ENCODE peak calls at places on chromosomes 13 and 19, in seven cellular contexts. B, D, I, M, F, W and X are unnamed samples.
A peak's percentile ranks its signal among the peaks of the same experiment; 100 is the strongest.

GRCh38 chr13:101230271-101230890 is 185.9 kb downstream of the NALCN start:
- DNase-seq in B (no peak), D (no peak), I (no peak), M (no peak), F (no peak), W (no peak), X (no peak)

GRCh38 chr19:41958367-41959055 is 610 bp downstream of the RABAC1 start:
- DNase-seq in B (peak; percentile 53), D (peak; percentile 85), I (peak; percentile 94), M (peak; percentile 97), F (peak; percentile 71), W (peak; percentile 97), X (peak; percentile 94)

GRCh38 chr19:5503598-5503997 is 48.4 kb downstream of the ZNRF4 start:
- DNase-seq in B (no peak), D (no peak), I (no peak), M (no peak), F (no peak), W (no peak), X (no peak)

GRCh38 chr19:35224681-35225604 is 3.6 kb downstream of the FAM187B start:
- DNase-seq in B (no peak), D (no peak), I (no peak), M (no peak), F (no peak), W (peak; percentile 79), X (no peak)

GRCh38 chr13:94325148-94325528 is 154.3 kb downstream of the DCT start:
- DNase-seq in B (no peak), D (no peak), I (no peak), M (no peak), F (no peak), W (no peak), X (no peak)

GRCh38 chr13:47413112-47413511 is 516.3 kb upstream of the HTR2A start:
- DNase-seq in B (peak; percentile 18), D (no peak), I (no peak), M (no peak), F (no peak), W (no peak), X (no peak)

GRCh38 chr19:4064551-4065260 is 2.0 kb downstream of the ZBTB7A start:
- DNase-seq in B (no peak), D (peak; percentile 62), I (peak; percentile 65), M (no peak), F (peak; percentile 43), W (peak; percentile 61), X (peak; percentile 60)

GRCh38 chr13:106118996-106119395 is 416.5 kb downstream of the EFNB2 start:
- DNase-seq in B (no peak), D (no peak), I (no peak), M (no peak), F (no peak), W (no peak), X (no peak)

GRCh38 chr19:10228925-10229324 is 2.2 kb downstream of the S1PR2 start:
- DNase-seq in B (peak; percentile 60), D (peak; percentile 61), I (peak; percentile 67), M (peak; percentile 59), F (peak; percentile 77), W (peak; percentile 51), X (peak; percentile 34)

GRCh38 chr13:93248627-93249047 is 22.0 kb downstream of the GPC6 start:
- DNase-seq in B (peak; percentile 47), D (peak; percentile 92), I (peak; percentile 73), M (no peak), F (peak; percentile 76), W (no peak), X (peak; percentile 74)

GRCh38 chr19:16293133-16294085 is 31.2 kb upstream of the KLF2 start:
- DNase-seq in B (peak; percentile 100), D (no peak), I (no peak), M (peak; percentile 71), F (peak; percentile 99), W (peak; percentile 68), X (no peak)

GRCh38 chr19:48203227-48203793 is 32.8 kb downstream of the ZSWIM9 start:
- DNase-seq in B (no peak), D (no peak), I (no peak), M (no peak), F (no peak), W (no peak), X (no peak)

GRCh38 chr19:46990998-46991676 is 28.5 kb upstream of the NPAS1 start:
- DNase-seq in B (peak; percentile 94), D (peak; percentile 93), I (peak; percentile 93), M (peak; percentile 77), F (peak; percentile 94), W (peak; percentile 86), X (peak; percentile 85)

GRCh38 chr19:11152318-11153062 is 3.1 kb downstream of the SPC24 start:
- DNase-seq in B (peak; percentile 92), D (no peak), I (no peak), M (no peak), F (peak; percentile 95), W (peak; percentile 73), X (no peak)

GRCh38 chr19:35882074-35882832 is 13.9 kb downstream of the APLP1 start:
- DNase-seq in B (peak; percentile 89), D (peak; percentile 82), I (peak; percentile 42), M (peak; percentile 91), F (peak; percentile 87), W (peak; percentile 62), X (no peak)

GRCh38 chr19:46919324-46919723 is 58.5 kb downstream of the ARHGAP35 start:
- DNase-seq in B (peak; percentile 52), D (no peak), I (no peak), M (no peak), F (no peak), W (no peak), X (no peak)

GRCh38 chr19:46821512-46822359 is 28.9 kb downstream of the AP2S1 start:
- DNase-seq in B (no peak), D (no peak), I (peak; percentile 16), M (no peak), F (no peak), W (peak; percentile 58), X (no peak)

GRCh38 chr19:18660051-18660910 is 23.2 kb upstream of the CRTC1 start:
- DNase-seq in B (peak; percentile 45), D (no peak), I (no peak), M (peak; percentile 66), F (peak; percentile 67), W (no peak), X (no peak)

GRCh38 chr13:27270594-27271520 is at the start of gene RASL11A:
- DNase-seq in B (peak; percentile 87), D (peak; percentile 77), I (peak; percentile 94), M (peak; percentile 41), F (peak; percentile 93), W (peak; percentile 90), X (peak; percentile 89)

GRCh38 chr13:48531416-48532145 is 1.3 kb downstream of the RCBTB2 start:
- DNase-seq in B (no peak), D (no peak), I (peak; percentile 11), M (no peak), F (no peak), W (peak; percentile 29), X (no peak)

GRCh38 chr19:10427169-10427568 is 6.8 kb downstream of the PDE4A start:
- DNase-seq in B (no peak), D (no peak), I (no peak), M (no peak), F (no peak), W (no peak), X (no peak)

GRCh38 chr13:31588923-31589322 is 150.4 kb upstream of the RXFP2 start:
- DNase-seq in B (no peak), D (no peak), I (no peak), M (no peak), F (no peak), W (peak; percentile 22), X (no peak)

GRCh38 chr13:26847281-26847680 is 86.7 kb upstream of the GPR12 start:
- DNase-seq in B (no peak), D (no peak), I (peak; percentile 71), M (no peak), F (no peak), W (no peak), X (no peak)

GRCh38 chr13:26050568-26051230 is 1.1 kb downstream of the SHISA2 start:
- DNase-seq in B (no peak), D (peak; percentile 28), I (peak; percentile 77), M (no peak), F (peak; percentile 19), W (no peak), X (peak; percentile 89)

GRCh38 chr19:43465468-43466120 is at the start of gene LYPD3:
- DNase-seq in B (peak; percentile 35), D (no peak), I (peak; percentile 19), M (no peak), F (peak; percentile 23), W (peak; percentile 53), X (no peak)

GRCh38 chr13:75621147-75621546 is 15.0 kb upstream of the LMO7 start:
- DNase-seq in B (peak; percentile 85), D (peak; percentile 43), I (no peak), M (no peak), F (peak; percentile 52), W (no peak), X (no peak)

GRCh38 chr19:3010871-3011270 is 18.2 kb downstream of the TLE2 start:
- DNase-seq in B (no peak), D (no peak), I (no peak), M (no peak), F (no peak), W (no peak), X (no peak)

GRCh38 chr19:35013047-35013819 is 13.1 kb downstream of the GRAMD1A start:
- DNase-seq in B (peak; percentile 62), D (peak; percentile 71), I (peak; percentile 76), M (peak; percentile 86), F (peak; percentile 82), W (peak; percentile 78), X (peak; percentile 80)

GRCh38 chr19:50820549-50821247 is 2.9 kb downstream of the KLK1 start:
- DNase-seq in B (no peak), D (no peak), I (no peak), M (no peak), F (no peak), W (peak; percentile 92), X (peak; percentile 42)

DNA sequence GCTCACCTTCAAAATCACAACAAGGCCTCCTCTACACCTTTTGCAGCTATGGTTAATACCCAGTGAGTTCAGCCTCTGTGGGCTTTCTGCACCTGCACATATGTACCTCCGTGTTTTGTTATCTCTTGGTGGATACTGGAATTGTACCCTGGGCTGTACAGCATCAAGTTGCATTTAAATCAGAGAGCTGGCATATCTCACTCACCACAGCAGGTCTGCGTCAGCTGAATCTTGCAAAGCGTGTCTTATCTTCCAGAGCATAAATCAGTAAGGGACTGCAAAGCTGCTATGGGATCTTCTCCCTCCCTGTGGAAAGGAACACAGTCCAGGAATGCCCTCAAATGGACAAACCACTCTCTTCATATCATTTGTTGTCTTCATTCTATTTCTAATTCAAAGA is 1048.7 kb downstream of the UQCRFS1 start:
- DNase-seq in B (no peak), D (no peak), I (no peak), M (no peak), F (no peak), W (no peak), X (no peak)
- TF ChIP-seq CTCF in B (no peak), D (no peak), I (no peak), M (no peak), F (no peak), W (no peak), X (no peak)

GRCh38 chr19:44948237-44948636 is 2.4 kb downstream of the APOC2 start:
- DNase-seq in B (no peak), D (no peak), I (no peak), M (no peak), F (no peak), W (no peak), X (no peak)
- TF ChIP-seq CTCF in B (no peak), D (no peak), I (no peak), M (no peak), F (no peak), W (no peak), X (no peak)

GRCh38 chr13:71522976-71523517 is 344.0 kb downstream of the DACH1 start:
- DNase-seq in B (no peak), D (no peak), I (no peak), M (no peak), F (no peak), W (no peak), X (no peak)
- TF ChIP-seq CTCF in B (no peak), D (no peak), I (no peak), M (no peak), F (no peak), W (no peak), X (no peak)

GRCh38 chr13:33373624-33374023 is 88.1 kb upstream of the STARD13 start:
- DNase-seq in B (no peak), D (no peak), I (no peak), M (no peak), F (no peak), W (no peak), X (no peak)
- TF ChIP-seq CTCF in B (peak; percentile 34), D (no peak), I (no peak), M (no peak), F (peak; percentile 13), W (no peak), X (no peak)